ENCODE peak calls at places on chromosomes 2 and 18, in four cellular contexts. J is A549, T is K562, C is HepG2. B is an unnamed sample.

GRCh38 chr2:122179492-122180070 is 424.1 kb downstream of the TSN start:
- DNase-seq in J (no peak), C (no peak), T (no peak), B (peak)

GRCh38 chr2:191569025-191569424 is 108.9 kb upstream of the NABP1 start:
- DNase-seq in T (no peak), C (no peak), J (no peak), B (no peak)

GRCh38 chr2:14632133-14632936 is at the start of gene LRATD1:
- DNase-seq in T (peak), J (peak), C (peak), B (peak)

GRCh38 chr2:26561918-26562810 is 79.0 kb downstream of the CIB4 start:
- DNase-seq in T (peak), C (peak), J (peak), B (peak)

GRCh38 chr2:226638576-226638975 is 161.0 kb downstream of the IRS1 start:
- DNase-seq in J (no peak), C (no peak), T (peak), B (no peak)

GRCh38 chr2:228401065-228401912 is 219.8 kb upstream of the SPHKAP start:
- DNase-seq in C (no peak), T (peak), J (no peak), B (no peak)

GRCh38 chr2:185347445-185347844 is 391.2 kb upstream of the FSIP2 start:
- DNase-seq in T (no peak), C (no peak), J (no peak), B (no peak)

GRCh38 chr2:207163053-207163814 is 2.5 kb downstream of the KLF7 start:
- DNase-seq in J (peak), C (peak), T (no peak), B (peak)

GRCh38 chr2:3461781-3462492 is 57.4 kb downstream of the ADI1 start:
- DNase-seq in J (peak), T (peak), C (peak), B (peak)

GRCh38 chr2:150125708-150126107 is 361.8 kb downstream of the RND3 start:
- DNase-seq in C (no peak), T (peak), J (peak), B (peak)

GRCh38 chr2:71379086-71379485 is 47.5 kb downstream of the ZNF638 start:
- DNase-seq in C (no peak), T (peak), J (no peak), B (no peak)

GRCh38 chr2:197461073-197461472 is 7.7 kb downstream of the COQ10B start:
- DNase-seq in C (no peak), T (no peak), J (no peak), B (no peak)

GRCh38 chr18:13011719-13012118 is 20.6 kb downstream of the CEP192 start:
- DNase-seq in J (no peak), T (no peak), C (no peak), B (no peak)

GRCh38 chr2:121075641-121076500 is 209.1 kb downstream of the TFCP2L1 start:
- DNase-seq in C (no peak), T (no peak), J (peak), B (no peak)

GRCh38 chr2:28639836-28640235 is 111.8 kb upstream of the PPP1CB start:
- DNase-seq in T (no peak), J (no peak), C (peak), B (no peak)

GRCh38 chr2:195721042-195721441 is 64.0 kb downstream of the SLC39A10 start:
- DNase-seq in J (no peak), T (no peak), C (no peak), B (no peak)

GRCh38 chr2:112750560-112750843 is 13.9 kb downstream of the CKAP2L start:
- DNase-seq in T (no peak), J (no peak), C (no peak), B (no peak)

DNA sequence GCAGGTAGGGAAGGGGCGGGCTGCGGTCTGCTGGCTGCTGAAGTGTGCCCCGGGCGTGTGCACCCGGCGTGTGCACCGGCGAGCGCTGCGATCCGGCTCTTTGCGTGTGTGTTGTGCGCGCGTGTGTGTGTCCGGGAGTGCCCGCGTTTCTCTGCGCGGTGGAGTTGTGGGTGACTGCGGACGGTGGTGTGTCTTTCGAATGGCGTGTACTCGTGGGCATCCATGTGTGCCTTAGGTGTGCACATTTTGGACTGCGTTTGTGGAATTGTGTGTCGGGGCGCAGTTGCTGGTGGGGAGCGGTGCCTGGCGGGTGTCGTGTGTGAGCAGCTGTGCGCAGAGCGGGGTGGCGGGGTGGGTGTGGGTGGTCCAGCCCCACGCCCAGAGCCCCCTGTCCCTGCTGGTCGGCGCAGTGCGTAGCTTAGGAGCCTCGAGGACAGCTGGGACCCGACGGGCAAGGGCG is 500 bp downstream of the HPCAL1 start:
- DNase-seq in T (no peak), C (no peak), J (no peak), B (no peak)
- TF ChIP-seq MYC in T (peak), C (peak), J (no peak), B (no peak)

GRCh38 chr2:159497256-159497655 is 119.1 kb downstream of the BAZ2B start:
- DNase-seq in T (peak), J (peak), C (peak), B (peak)
- TF ChIP-seq JUN in T (peak), J (no peak), C (no peak), B (peak)

GRCh38 chr2:80303825-80304521 is 579 bp downstream of the LRRTM1 start:
- DNase-seq in T (no peak), J (no peak), C (no peak), B (no peak)

GRCh38 chr2:80304522-80304878 is at the start of gene LRRTM1:
- DNase-seq in C (no peak), T (peak), J (no peak), B (no peak)

GRCh38 chr2:80302465-80303005 is 2.0 kb downstream of the LRRTM1 start:
- DNase-seq in T (no peak), C (no peak), J (no peak), B (no peak)

GRCh38 chr2:80302001-80302464 is 2.5 kb downstream of the LRRTM1 start:
- DNase-seq in T (no peak), J (no peak), C (no peak), B (no peak)

GRCh38 chr2:80303006-80303741 is 1.4 kb downstream of the LRRTM1 start:
- DNase-seq in C (no peak), J (no peak), T (peak), B (no peak)
- TF ChIP-seq MYC in C (no peak), J (no peak), T (no peak), B (no peak)

GRCh38 chr2:160721089-160722040 is 227.8 kb upstream of the RBMS1 start:
- DNase-seq in T (no peak), C (no peak), J (no peak), B (no peak)

GRCh38 chr2:160715428-160715827 is 221.8 kb upstream of the RBMS1 start:
- DNase-seq in C (no peak), T (no peak), J (no peak), B (no peak)

GRCh38 chr2:160720098-160720497 is 226.5 kb upstream of the RBMS1 start:
- DNase-seq in J (no peak), C (no peak), T (no peak), B (peak)

GRCh38 chr2:160719116-160719515 is 225.5 kb upstream of the RBMS1 start:
- DNase-seq in C (no peak), J (no peak), T (no peak), B (no peak)
- TF ChIP-seq JUN in C (no peak), J (no peak), T (no peak), B (no peak)

GRCh38 chr2:211248841-211249240 is 692.4 kb downstream of the CPS1 start:
- DNase-seq in T (no peak), J (no peak), C (no peak), B (no peak)

GRCh38 chr2:211247751-211248150 is 691.4 kb downstream of the CPS1 start:
- DNase-seq in J (no peak), C (no peak), T (no peak), B (no peak)

DNA sequence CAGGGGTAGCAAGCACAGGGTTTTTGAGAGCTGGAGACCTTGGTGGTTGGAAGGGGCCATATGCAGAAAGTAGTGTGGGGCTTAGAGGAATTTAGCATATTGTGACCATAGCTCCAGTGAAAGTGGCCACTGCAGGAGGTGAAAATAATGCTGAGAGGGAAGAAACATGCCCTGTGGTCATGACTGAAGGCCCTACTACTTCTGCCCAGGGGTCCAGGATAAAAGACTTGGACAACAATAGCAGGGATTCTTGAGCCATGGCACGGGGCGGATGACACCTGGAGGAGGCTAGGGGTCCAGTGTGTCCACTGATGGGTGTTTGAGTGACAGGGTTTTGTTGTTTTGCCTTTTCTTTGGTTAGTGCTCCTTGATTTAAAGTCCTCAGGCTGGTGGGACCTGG is 694.6 kb downstream of the CPS1 start:
- DNase-seq in C (no peak), J (no peak), T (no peak), B (no peak)
- TF ChIP-seq MYC in C (no peak), J (no peak), T (no peak), B (no peak)